ENCODE peak calls at places on chromosomes 13 and 19, in seven cellular contexts. J is RPMI7951, U is hepatocyte, W is amniotic stem cell, G is ureter, Y is left ventricle myocardium superior, A is T-cell. C is an unnamed sample.

GRCh38 chr13:21242236-21242635 is 65.8 kb downstream of the MRPL57 start:
- DNase-seq in J (no peak), Y (no peak), G (no peak), U (no peak), A (no peak), W (no peak), C (no peak)

GRCh38 chr13:106533101-106533939 is 2.1 kb downstream of the EFNB2 start:
- DNase-seq in U (peak; percentile 95), G (peak; percentile 87), Y (peak; percentile 89), W (peak; percentile 42), J (peak; percentile 77), A (peak; percentile 2), C (peak; percentile 86)

GRCh38 chr13:30133554-30133912 is 173.8 kb downstream of the KATNAL1 start:
- DNase-seq in U (no peak), W (no peak), A (no peak), Y (no peak), G (no peak), J (no peak), C (no peak)

GRCh38 chr13:103349664-103350063 is 283.4 kb upstream of the SLC10A2 start:
- DNase-seq in Y (peak; percentile 36), W (no peak), A (no peak), G (no peak), J (no peak), U (no peak), C (peak; percentile 11)

GRCh38 chr13:44259045-44260042 is 114.3 kb upstream of the SERP2 start:
- DNase-seq in U (peak; percentile 19), Y (no peak), W (no peak), A (peak; percentile 36), J (peak; percentile 73), G (no peak), C (peak; percentile 44)

GRCh38 chr13:44068737-44069136 is 189.0 kb downstream of the LACC1 start:
- DNase-seq in J (peak; percentile 77), A (no peak), G (no peak), W (peak; percentile 50), U (no peak), Y (no peak), C (no peak)

GRCh38 chr13:82772802-82773201 is 1109.5 kb downstream of the SLITRK1 start:
- DNase-seq in W (no peak), G (no peak), U (no peak), J (peak; percentile 0), A (no peak), Y (no peak), C (no peak)

GRCh38 chr13:29561918-29562317 is 33.6 kb downstream of the SLC7A1 start:
- DNase-seq in W (no peak), G (no peak), Y (no peak), J (peak; percentile 51), U (no peak), A (no peak), C (no peak)

GRCh38 chr19:46787331-46788100 is 878 bp downstream of the SLC1A5 start:
- DNase-seq in W (no peak), U (peak; percentile 82), J (peak; percentile 73), G (peak; percentile 76), Y (peak; percentile 78), A (peak; percentile 38), C (peak; percentile 41)

GRCh38 chr13:68927387-68928026 is 1180.1 kb upstream of the ATXN8OS start:
- DNase-seq in J (no peak), W (no peak), Y (no peak), A (no peak), U (peak; percentile 70), G (no peak), C (no peak)

GRCh38 chr19:49421039-49421877 is 2.0 kb downstream of the PTH2 start:
- DNase-seq in J (peak; percentile 63), W (no peak), G (no peak), Y (peak; percentile 81), U (peak; percentile 49), A (no peak), C (no peak)

GRCh38 chr19:51295382-51296126 is 15.9 kb upstream of the IGLON5 start:
- DNase-seq in G (no peak), Y (no peak), J (no peak), W (no peak), U (no peak), A (no peak), C (no peak)

GRCh38 chr19:29449371-29449770 is 76.4 kb upstream of the VSTM2B start:
- DNase-seq in A (no peak), U (no peak), G (peak; percentile 27), J (no peak), W (no peak), Y (no peak), C (no peak)

GRCh38 chr19:55156202-55157063 is 1.1 kb downstream of the TNNI3 start:
- DNase-seq in G (no peak), U (peak; percentile 83), W (no peak), Y (peak; percentile 81), J (peak; percentile 63), A (peak; percentile 48), C (no peak)

GRCh38 chr19:29942404-29943261 is 594 bp downstream of the URI1 start:
- DNase-seq in G (peak; percentile 63), J (peak; percentile 54), W (peak; percentile 33), Y (peak; percentile 81), U (peak; percentile 78), A (peak; percentile 70), C (peak; percentile 32)

GRCh38 chr13:29118471-29118870 is 298.3 kb downstream of the MTUS2 start:
- DNase-seq in G (no peak), W (no peak), A (no peak), J (no peak), Y (no peak), U (no peak), C (no peak)

GRCh38 chr13:45040626-45041025 is 51.3 kb downstream of the GPALPP1 start:
- DNase-seq in J (peak; percentile 35), G (no peak), U (no peak), A (no peak), Y (no peak), W (no peak), C (no peak)

GRCh38 chr13:74575729-74576125 is 441.5 kb upstream of the KLF12 start:
- DNase-seq in Y (peak; percentile 90), W (peak; percentile 27), U (peak; percentile 69), J (peak; percentile 14), A (peak; percentile 40), G (peak; percentile 60), C (peak; percentile 74)

GRCh38 chr13:40666905-40667621 is 622 bp upstream of the FOXO1 start:
- DNase-seq in W (no peak), G (peak; percentile 52), J (no peak), Y (peak; percentile 67), U (peak; percentile 77), A (peak; percentile 26), C (no peak)

GRCh38 chr19:31096047-31096446 is 253.2 kb downstream of the TSHZ3 start:
- DNase-seq in J (no peak), U (no peak), G (no peak), W (no peak), A (no peak), Y (peak; percentile 40), C (no peak)

GRCh38 chr19:41427647-41428480 is 690 bp upstream of the B3GNT8 start:
- DNase-seq in U (peak; percentile 68), J (no peak), W (no peak), G (peak; percentile 75), Y (peak; percentile 73), A (peak; percentile 28), C (peak; percentile 52)

GRCh38 chr13:20288561-20288960 is 56.4 kb upstream of the GJB6 start:
- DNase-seq in A (no peak), J (peak; percentile 8), G (no peak), U (no peak), W (no peak), Y (no peak), C (no peak)

GRCh38 chr13:75445717-75446529 is 36.0 kb downstream of the TBC1D4 start:
- DNase-seq in Y (no peak), J (no peak), A (no peak), U (no peak), W (peak; percentile 10), G (no peak), C (no peak)

GRCh38 chr19:11451942-11452813 is 16.7 kb downstream of the PRKCSH start:
- DNase-seq in J (no peak), W (no peak), A (no peak), G (no peak), U (no peak), Y (no peak), C (no peak)

GRCh38 chr19:46862974-46863632 is 2.3 kb downstream of the ARHGAP35 start:
- DNase-seq in W (no peak), Y (no peak), U (no peak), A (no peak), J (no peak), G (no peak), C (no peak)

GRCh38 chr19:40633207-40633606 is 32.0 kb downstream of the LTBP4 start:
- DNase-seq in W (peak; percentile 33), G (no peak), J (peak; percentile 31), Y (no peak), U (no peak), A (no peak), C (no peak)

GRCh38 chr13:111183959-111184684 is 69.0 kb downstream of the ARHGEF7 start:
- DNase-seq in G (no peak), A (peak; percentile 44), Y (no peak), U (no peak), J (no peak), W (no peak), C (no peak)

GRCh38 chr13:36736119-36736726 is 62.4 kb downstream of the SERTM1 start:
- DNase-seq in A (peak; percentile 12), Y (no peak), W (peak; percentile 18), U (peak; percentile 83), G (peak; percentile 55), J (peak; percentile 50), C (no peak)

GRCh38 chr13:97844151-97844550 is 109.3 kb upstream of the IPO5 start:
- DNase-seq in J (peak; percentile 24), U (no peak), Y (no peak), G (no peak), W (no peak), A (no peak), C (no peak)

GRCh38 chr13:37869756-37870488 is at the start of gene TRPC4:
- DNase-seq in W (peak; percentile 56), U (peak; percentile 78), J (peak; percentile 77), G (peak; percentile 57), Y (peak; percentile 67), A (no peak), C (peak; percentile 56)

GRCh38 chr13:94617389-94618000 is 15.8 kb downstream of the GPR180 start:
- DNase-seq in A (no peak), G (no peak), U (peak; percentile 40), J (no peak), Y (no peak), W (no peak), C (no peak)

GRCh38 chr13:113654591-113655357 is 3.2 kb downstream of the ATP4B start:
- DNase-seq in J (no peak), Y (peak; percentile 24), G (no peak), W (no peak), U (no peak), A (no peak), C (no peak)

GRCh38 chr13:102940143-102940542 is 94.3 kb downstream of the ERCC5 start:
- DNase-seq in J (no peak), G (no peak), U (no peak), W (no peak), Y (no peak), A (no peak), C (no peak)

GRCh38 chr13:96726651-96727050 is 267.6 kb downstream of the OXGR1 start:
- DNase-seq in Y (no peak), A (no peak), W (no peak), J (no peak), G (no peak), U (no peak), C (no peak)

C was measured in dorsolateral prefrontal cortex.